ENCODE peak calls at places on chromosomes 13 and 19, in five cellular contexts. O, Z, J, H and S are unnamed samples.

GRCh38 chr13:110874508-110874960 is 40.3 kb downstream of the ANKRD10 start:
- DNase-seq in J (peak), O (peak), Z (no peak), H (peak), S (no peak)

GRCh38 chr19:32498641-32499200 is 82.3 kb upstream of the PDCD5 start:
- DNase-seq in O (no peak), Z (no peak), J (no peak), H (no peak), S (peak)

GRCh38 chr19:38458991-38459390 is 25.5 kb downstream of the RYR1 start:
- DNase-seq in H (no peak), O (no peak), J (no peak), Z (no peak), S (no peak)

GRCh38 chr13:74758188-74758587 is 624.0 kb upstream of the KLF12 start:
- DNase-seq in O (no peak), Z (no peak), H (no peak), J (no peak), S (no peak)

GRCh38 chr13:38819596-38819995 is 132.7 kb downstream of the FREM2 start:
- DNase-seq in Z (no peak), O (no peak), J (no peak), H (no peak), S (no peak)

GRCh38 chr13:113383089-113383488 is 19.2 kb upstream of the GRTP1 start:
- DNase-seq in Z (no peak), J (no peak), H (no peak), O (no peak), S (no peak)

GRCh38 chr19:35293733-35294309 is 1.9 kb downstream of the MAG start:
- DNase-seq in Z (no peak), H (no peak), O (no peak), J (no peak), S (no peak)

GRCh38 chr13:55437162-55437561 is 1703.6 kb upstream of the PRR20A start:
- DNase-seq in J (no peak), H (no peak), Z (no peak), O (no peak), S (no peak)

GRCh38 chr13:33202644-33203169 is 82.8 kb downstream of the STARD13 start:
- DNase-seq in J (no peak), O (no peak), H (no peak), Z (no peak), S (no peak)

GRCh38 chr13:112261924-112262323 is 114.2 kb upstream of the SPACA7 start:
- DNase-seq in Z (no peak), O (no peak), J (no peak), H (no peak), S (no peak)

GRCh38 chr19:18502633-18503294 is 19.1 kb downstream of the ELL start:
- DNase-seq in H (no peak), O (no peak), Z (no peak), J (no peak), S (no peak)

GRCh38 chr19:11138659-11139526 is 16.7 kb downstream of the SPC24 start:
- DNase-seq in O (peak), Z (no peak), J (peak), H (no peak), S (no peak)

GRCh38 chr13:112984954-112985802 is 16.2 kb downstream of the MCF2L start:
- DNase-seq in H (no peak), O (no peak), Z (no peak), J (no peak), S (no peak)

GRCh38 chr13:45321230-45321629 is 19.8 kb downstream of the TPT1 start:
- DNase-seq in H (no peak), Z (no peak), O (no peak), J (no peak), S (no peak)

GRCh38 chr13:110826861-110827672 is 87.8 kb downstream of the ANKRD10 start:
- DNase-seq in H (no peak), J (peak), O (no peak), Z (no peak), S (no peak)

GRCh38 chr19:10439588-10439987 is 19.2 kb downstream of the PDE4A start:
- DNase-seq in H (no peak), J (no peak), Z (no peak), O (no peak), S (no peak)

GRCh38 chr19:28534740-28535351 is 678.1 kb downstream of the UQCRFS1 start:
- DNase-seq in Z (no peak), J (no peak), H (no peak), O (no peak), S (no peak)

GRCh38 chr19:47776568-47776967 is 1.9 kb upstream of the SELENOW start:
- DNase-seq in H (no peak), O (no peak), J (no peak), Z (no peak), S (no peak)

GRCh38 chr13:93244141-93244917 is 17.7 kb downstream of the GPC6 start:
- DNase-seq in J (peak), O (peak), Z (no peak), H (no peak), S (no peak)

GRCh38 chr13:33855371-33855895 is 37.5 kb downstream of the RFC3 start:
- DNase-seq in O (no peak), Z (no peak), H (no peak), J (no peak), S (no peak)

GRCh38 chr19:32357720-32358119 is 12.3 kb downstream of the ZNF507 start:
- DNase-seq in J (no peak), Z (no peak), H (no peak), O (no peak), S (no peak)

GRCh38 chr13:21310220-21310619 is 133.8 kb downstream of the MRPL57 start:
- DNase-seq in H (no peak), O (no peak), J (no peak), Z (no peak), S (no peak)

GRCh38 chr13:111451402-111451801 is 131.0 kb downstream of the TEX29 start:
- DNase-seq in Z (no peak), H (no peak), J (no peak), O (no peak), S (no peak)

GRCh38 chr19:39351537-39352037 is 9.4 kb downstream of the SAMD4B start:
- DNase-seq in Z (no peak), J (no peak), H (no peak), O (no peak), S (no peak)

GRCh38 chr13:79407349-79407979 is 1.4 kb upstream of the RBM26 start:
- DNase-seq in J (no peak), Z (no peak), H (no peak), O (no peak), S (no peak)

GRCh38 chr19:51587264-51588191 is 16.4 kb downstream of the ZNF175 start:
- DNase-seq in H (no peak), J (no peak), Z (no peak), O (no peak), S (no peak)

GRCh38 chr13:65497265-65497664 is 1732.9 kb downstream of the PCDH9 start:
- DNase-seq in Z (peak), J (no peak), O (no peak), H (no peak), S (no peak)

GRCh38 chr13:98571955-98572662 is 4.8 kb downstream of the STK24 start:
- DNase-seq in H (peak), O (no peak), Z (no peak), J (no peak), S (no peak)

GRCh38 chr19:49773663-49774305 is 7.0 kb downstream of the AP2A1 start:
- DNase-seq in Z (no peak), O (no peak), H (no peak), J (no peak), S (no peak)

GRCh38 chr13:111328803-111329410 is 8.5 kb downstream of the TEX29 start:
- DNase-seq in J (no peak), Z (no peak), O (no peak), H (no peak), S (no peak)

GRCh38 chr19:57587529-57587928 is 3.6 kb downstream of the ZIK1 start:
- DNase-seq in H (no peak), Z (peak), J (no peak), O (no peak), S (no peak)

DNA sequence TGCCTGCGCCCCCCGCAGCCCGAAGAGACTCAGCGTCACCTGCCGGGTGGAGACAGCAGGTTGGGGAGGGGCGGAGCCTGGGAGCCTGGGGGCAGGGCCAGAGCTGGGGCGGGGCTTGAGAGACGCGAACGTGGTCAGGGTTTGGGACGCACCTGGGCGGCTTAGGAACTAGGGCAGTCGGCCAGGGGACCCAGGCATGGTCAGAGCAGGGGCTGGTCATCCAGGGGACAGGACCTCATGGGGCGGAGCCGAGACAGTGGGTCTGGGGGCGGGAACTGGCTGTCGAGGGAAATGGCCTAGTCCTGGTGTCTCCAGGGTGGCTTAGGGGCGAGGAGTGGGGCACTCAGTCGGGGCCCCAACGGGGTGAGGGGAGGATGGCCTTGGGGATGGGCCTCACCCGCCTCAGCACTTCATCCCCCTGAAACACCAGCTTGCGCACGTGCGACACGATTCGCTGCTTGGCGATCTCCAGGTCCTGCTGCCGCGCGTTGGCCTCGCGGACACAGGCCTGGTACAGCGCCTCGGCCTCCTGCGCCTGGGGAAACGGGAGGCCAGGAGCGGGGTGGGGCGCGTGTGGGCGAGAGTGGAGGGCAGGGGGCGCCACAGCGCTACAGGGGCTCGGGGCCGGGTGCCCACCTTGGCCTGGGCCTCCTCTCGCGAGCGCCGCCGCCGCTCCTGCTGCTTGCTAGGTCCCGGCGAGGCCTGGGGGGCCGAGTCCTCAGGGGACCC is 5.8 kb downstream of the GMIP start:
- DNase-seq in J (no peak), H (no peak), Z (no peak), O (no peak), S (no peak)
- TF ChIP-seq CTCF in J (no peak), H (no peak), Z (no peak), O (no peak), S (no peak)

GRCh38 chr13:50577806-50578205 is 265.7 kb downstream of the DLEU7 start:
- DNase-seq in H (no peak), O (no peak), Z (no peak), J (no peak), S (no peak)

GRCh38 chr13:50576156-50576555 is 267.3 kb downstream of the DLEU7 start:
- DNase-seq in Z (no peak), H (no peak), O (peak), J (no peak), S (no peak)

GRCh38 chr13:50573046-50573445 is 270.4 kb downstream of the DLEU7 start:
- DNase-seq in Z (no peak), O (no peak), J (no peak), H (no peak), S (no peak)

GRCh38 chr13:50574731-50575130 is 268.8 kb downstream of the DLEU7 start:
- DNase-seq in J (no peak), O (no peak), H (no peak), Z (no peak), S (no peak)

GRCh38 chr13:50575138-50575537 is 268.4 kb downstream of the DLEU7 start:
- DNase-seq in H (no peak), O (no peak), J (no peak), Z (no peak), S (no peak)
- TF ChIP-seq CTCF in H (no peak), O (no peak), J (no peak), Z (no peak), S (no peak)

DNA sequence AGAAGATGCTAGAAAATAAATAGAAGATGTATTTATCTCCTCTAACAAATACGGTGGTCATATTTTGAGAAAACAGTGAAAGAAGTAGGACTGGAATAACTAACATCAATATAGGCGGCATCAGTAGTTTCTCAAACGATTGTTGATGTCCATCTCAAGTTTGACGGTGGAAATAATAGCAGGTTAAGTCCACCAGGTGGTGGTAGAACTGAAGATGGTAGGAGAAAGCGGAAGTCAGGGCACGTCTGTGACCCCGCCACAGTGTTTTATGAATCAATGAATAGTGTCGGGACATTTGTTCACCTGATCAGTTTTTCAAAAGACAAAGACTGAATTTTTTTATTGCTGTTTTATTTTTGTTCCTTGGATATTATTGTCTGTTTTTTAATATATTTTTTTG is 706.4 kb upstream of the SLC10A2 start:
- DNase-seq in J (no peak), O (no peak), H (no peak), Z (no peak), S (no peak)
- TF ChIP-seq CTCF in J (no peak), O (no peak), H (peak), Z (no peak), S (no peak)

GRCh38 chr19:44774614-44775013 is 3.1 kb upstream of the CBLC start:
- DNase-seq in J (no peak), Z (no peak), H (no peak), O (no peak), S (no peak)

GRCh38 chr19:44772969-44773368 is 4.7 kb upstream of the CBLC start:
- DNase-seq in Z (no peak), J (no peak), O (no peak), H (no peak), S (no peak)

GRCh38 chr19:44765949-44766335 is 11.7 kb upstream of the CBLC start:
- DNase-seq in Z (no peak), O (no peak), J (no peak), H (no peak), S (no peak)

GRCh38 chr19:44767295-44768180 is 10.2 kb upstream of the CBLC start:
- DNase-seq in H (no peak), O (no peak), J (no peak), Z (no peak), S (no peak)

DNA sequence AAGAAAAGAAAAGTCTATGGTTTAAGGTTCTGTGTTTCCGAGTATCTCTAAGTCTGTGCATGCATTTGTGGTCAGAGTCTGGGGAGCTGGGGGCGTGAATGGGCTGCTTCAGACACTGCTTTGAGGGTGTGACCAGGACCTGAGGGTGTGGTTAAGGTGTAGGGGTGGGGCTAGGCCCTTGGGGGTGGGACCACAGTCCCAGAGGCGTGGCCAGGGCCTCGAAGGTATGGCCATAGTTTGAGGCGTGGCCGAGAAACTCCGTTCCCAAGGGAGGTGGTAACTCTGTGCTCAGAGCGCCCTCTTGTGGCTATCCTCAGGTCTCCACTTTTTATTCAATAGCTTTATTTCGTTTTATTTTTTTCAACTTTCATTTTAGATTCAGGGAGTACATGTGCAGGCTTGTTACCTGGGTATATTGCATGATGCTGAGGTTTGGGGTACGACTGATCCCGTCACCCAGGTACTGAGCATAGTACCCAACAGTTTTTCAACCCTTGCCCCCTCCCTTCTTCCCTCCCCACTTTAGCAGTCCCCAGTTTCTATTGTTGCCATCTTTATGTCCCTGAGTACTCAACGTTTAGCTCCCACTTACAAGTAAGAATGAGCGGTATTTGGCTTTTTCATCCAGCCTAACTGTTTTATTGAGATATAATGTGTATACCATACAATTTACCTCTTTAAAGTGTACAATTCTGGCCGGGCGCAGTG is 7.0 kb upstream of the CBLC start:
- DNase-seq in J (peak), Z (peak), H (peak), O (peak), S (peak)
- TF ChIP-seq CTCF in J (peak), Z (peak), H (peak), O (peak), S (peak)

GRCh38 chr13:29077051-29077813 is 257.1 kb downstream of the MTUS2 start:
- DNase-seq in J (no peak), Z (no peak), H (no peak), O (no peak), S (no peak)

GRCh38 chr13:29081697-29082440 is 261.7 kb downstream of the MTUS2 start:
- DNase-seq in O (no peak), H (no peak), Z (no peak), J (no peak), S (no peak)

DNA sequence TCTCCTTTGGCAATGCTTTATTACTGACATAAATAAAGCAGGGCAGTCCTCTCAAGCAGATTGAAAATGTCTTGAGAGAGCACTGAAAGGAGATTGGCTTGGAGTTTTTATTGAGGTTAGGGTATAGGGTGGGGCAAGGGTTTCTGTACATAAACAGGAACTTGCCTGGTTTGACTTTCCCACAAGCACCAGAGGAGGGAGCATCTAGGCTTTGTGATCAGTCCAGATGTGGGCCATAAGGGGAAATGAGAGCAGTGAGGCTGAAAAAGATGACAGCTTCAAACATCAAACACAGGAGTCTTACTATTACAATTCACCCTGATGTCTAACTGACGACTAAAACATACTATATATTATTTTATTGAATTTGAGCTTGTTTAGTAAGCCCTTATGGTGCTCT is 260.9 kb downstream of the MTUS2 start:
- DNase-seq in H (peak), O (no peak), Z (no peak), J (no peak), S (no peak)
- TF ChIP-seq CTCF in H (no peak), O (no peak), Z (no peak), J (no peak), S (no peak)

GRCh38 chr13:43326100-43326499 is 302.7 kb downstream of the DNAJC15 start:
- DNase-seq in H (no peak), J (no peak), O (no peak), Z (no peak), S (no peak)
- TF ChIP-seq CTCF in H (no peak), J (no peak), O (no peak), Z (no peak), S (no peak)

GRCh38 chr19:939922-940321 is 14.1 kb downstream of the ARID3A start:
- DNase-seq in H (no peak), J (no peak), O (no peak), Z (no peak), S (no peak)

GRCh38 chr19:941292-942132 is 15.7 kb downstream of the ARID3A start:
- DNase-seq in J (no peak), Z (no peak), H (no peak), O (no peak), S (peak)

GRCh38 chr19:942133-942645 is 16.4 kb downstream of the ARID3A start:
- DNase-seq in Z (no peak), H (no peak), J (no peak), O (no peak), S (no peak)

GRCh38 chr19:939439-939838 is 13.6 kb downstream of the ARID3A start:
- DNase-seq in H (no peak), O (no peak), J (no peak), Z (no peak), S (no peak)

DNA sequence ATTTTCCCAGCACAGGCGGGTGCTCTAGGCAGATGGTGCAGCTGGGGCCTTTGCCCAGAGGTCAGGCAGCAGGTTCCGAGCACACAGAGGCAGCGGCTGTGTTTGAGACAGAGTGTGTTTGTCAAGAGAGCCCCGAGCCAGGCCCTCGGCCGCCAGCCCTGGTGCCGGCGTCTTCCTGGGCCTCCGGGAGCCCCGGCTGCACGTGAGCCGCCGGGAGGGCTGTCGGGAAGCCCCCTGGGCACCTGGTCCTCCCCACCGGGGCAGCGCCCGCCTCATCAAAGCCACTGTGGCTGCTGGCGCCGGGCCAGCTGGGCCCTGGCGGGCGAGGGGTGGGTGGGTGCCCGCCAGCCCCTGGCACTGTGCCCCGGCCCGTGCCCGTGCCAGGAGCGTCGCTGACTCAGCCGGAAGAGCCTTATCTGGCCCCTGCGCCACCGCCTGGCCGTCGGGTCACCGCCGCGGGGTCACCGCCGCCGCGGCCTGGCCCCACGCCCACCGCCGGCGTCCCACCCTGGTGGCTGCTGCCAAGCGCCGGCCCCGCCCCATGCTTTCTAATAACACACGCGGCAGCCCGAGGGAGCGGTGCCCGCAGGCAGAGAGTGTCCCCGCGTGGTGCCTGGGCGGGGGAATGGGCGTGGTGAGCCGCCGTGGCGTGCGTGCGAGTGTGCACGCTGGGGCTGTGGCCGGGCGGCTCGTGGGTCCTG is 14.9 kb downstream of the ARID3A start:
- DNase-seq in H (peak), Z (peak), J (peak), O (peak), S (peak)
- TF ChIP-seq CTCF in H (no peak), Z (no peak), J (no peak), O (no peak), S (no peak)